ENCODE peak calls at places on chromosomes 1 and 21, in nine cellular contexts. T is uterus, G is BJ, H is A549, O is AG10803, L is left lung, R is body of pancreas, D is endothelial cell, F is GM23338. C is an unnamed sample.

GRCh38 chr1:112393634-112393976 is 2.4 kb upstream of the CTTNBP2NL start:
- DNase-seq in T (peak), G (no peak), H (no peak), O (peak), L (no peak), R (no peak), D (no peak), F (no peak), C (no peak)

GRCh38 chr1:12245116-12245515 is 15.3 kb downstream of the VPS13D start:
- DNase-seq in T (no peak), G (no peak), H (no peak), O (peak), L (no peak), R (no peak), D (no peak), F (no peak), C (no peak)

GRCh38 chr1:176752505-176752904 is 289.5 kb downstream of the PAPPA2 start:
- DNase-seq in T (no peak), G (no peak), H (no peak), O (no peak), L (no peak), R (no peak), D (no peak), F (no peak), C (no peak)

GRCh38 chr1:204213668-204214662 is at the start of gene GOLT1A:
- DNase-seq in T (peak), G (peak), H (peak), O (peak), L (peak), R (peak), D (peak), F (peak), C (peak)

GRCh38 chr1:58718435-58718834 is 18.6 kb upstream of the MYSM1 start:
- DNase-seq in T (no peak), G (no peak), H (no peak), O (no peak), L (no peak), R (no peak), D (peak), F (no peak), C (no peak)

GRCh38 chr1:224205438-224205840 is 22.4 kb downstream of the DEGS1 start:
- DNase-seq in T (no peak), G (no peak), H (no peak), O (peak), L (no peak), R (no peak), D (no peak), F (no peak), C (no peak)

GRCh38 chr1:34762474-34763141 is 3.1 kb downstream of the GJB4 start:
- DNase-seq in T (no peak), G (no peak), H (no peak), O (no peak), L (peak), R (no peak), D (no peak), F (no peak), C (no peak)

GRCh38 chr21:42453301-42454220 is 42.5 kb downstream of the RSPH1 start:
- DNase-seq in T (no peak), G (no peak), H (no peak), O (no peak), L (no peak), R (no peak), D (no peak), F (no peak), C (no peak)

GRCh38 chr21:43727571-43728466 is 8.9 kb downstream of the PDXK start:
- DNase-seq in T (peak), G (no peak), H (peak), O (peak), L (peak), R (peak), D (no peak), F (no peak), C (no peak)

GRCh38 chr1:46218443-46218842 is 15.3 kb downstream of the LURAP1 start:
- DNase-seq in T (no peak), G (no peak), H (no peak), O (no peak), L (no peak), R (no peak), D (no peak), F (no peak), C (no peak)

GRCh38 chr1:93707956-93708355 is 26.3 kb upstream of the BCAR3 start:
- DNase-seq in T (no peak), G (no peak), H (no peak), O (no peak), L (no peak), R (no peak), D (no peak), F (no peak), C (peak)

GRCh38 chr21:40587786-40588353 is 259.1 kb downstream of the DSCAM start:
- DNase-seq in T (no peak), G (no peak), H (no peak), O (no peak), L (no peak), R (no peak), D (no peak), F (no peak), C (no peak)

GRCh38 chr1:151106891-151107290 is 36.3 kb downstream of the GABPB2 start:
- DNase-seq in T (no peak), G (no peak), H (no peak), O (no peak), L (no peak), R (no peak), D (no peak), F (no peak), C (no peak)

DNA sequence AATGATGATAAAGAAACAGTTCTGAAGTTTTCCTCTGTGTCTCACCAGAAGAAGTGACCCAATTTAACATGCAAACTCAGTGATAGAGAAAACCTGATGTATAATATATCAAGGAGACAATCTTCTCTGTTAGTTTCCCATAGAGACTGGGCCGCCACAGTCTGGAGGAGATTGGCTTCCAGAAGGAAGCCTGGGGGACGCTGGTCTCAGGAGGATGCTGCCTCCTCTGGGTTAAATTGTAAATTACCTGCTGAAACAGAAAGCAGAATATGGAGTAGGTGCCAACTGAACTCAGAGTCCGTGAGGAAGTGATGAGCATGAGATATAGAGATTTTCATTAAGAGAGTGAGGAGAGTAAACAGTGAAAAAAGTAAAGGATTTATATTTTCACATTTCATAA is 15.8 kb downstream of the OR14I1 start:
- DNase-seq in T (no peak), G (no peak), H (no peak), O (no peak), L (no peak), R (peak), D (no peak), F (no peak), C (peak)
- TF ChIP-seq CTCF in T (no peak), G (no peak), H (peak), O (no peak), L (no peak), R (no peak), D (no peak), F (no peak), C (peak)

DNA sequence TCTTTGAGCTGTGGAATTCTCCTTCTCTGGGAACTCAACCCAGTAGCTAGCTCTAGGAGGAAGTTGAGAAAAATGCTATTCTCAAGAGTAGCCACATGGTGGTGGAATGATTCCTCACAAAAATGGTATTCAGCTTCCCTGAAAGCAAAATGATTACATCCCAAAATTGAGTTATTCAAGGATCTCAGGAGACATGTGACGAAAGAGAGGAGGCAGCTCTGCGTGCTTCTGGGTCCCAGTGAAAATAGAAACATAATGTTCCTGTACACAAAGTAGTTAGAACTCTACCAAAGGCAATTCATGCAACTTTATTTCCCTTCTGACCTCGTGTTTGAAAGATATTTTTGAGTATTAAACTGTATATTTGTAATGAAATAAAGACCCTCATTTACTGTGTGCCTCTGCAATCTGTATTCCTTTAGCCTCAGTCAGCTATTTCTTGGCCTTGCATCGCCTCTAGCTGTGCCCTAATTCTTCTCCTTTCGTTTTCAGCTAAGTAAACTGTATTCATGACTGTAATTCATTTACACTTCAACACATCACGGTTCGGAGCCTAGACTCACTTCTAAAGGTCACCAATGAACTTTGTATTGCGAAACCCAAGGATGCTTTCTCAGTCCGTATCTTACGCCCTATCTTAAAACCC is 167.3 kb downstream of the FASLG start:
- DNase-seq in T (peak), G (peak), H (peak), O (peak), L (no peak), R (no peak), D (no peak), F (peak), C (no peak)
- TF ChIP-seq CTCF in T (peak), G (peak), H (peak), O (peak), L (peak), R (no peak), D (peak), F (peak), C (peak)

GRCh38 chr1:165726169-165726568 is 27.8 kb upstream of the ALDH9A1 start:
- DNase-seq in T (no peak), G (no peak), H (no peak), O (no peak), L (no peak), R (no peak), D (no peak), F (no peak), C (no peak)

DNA sequence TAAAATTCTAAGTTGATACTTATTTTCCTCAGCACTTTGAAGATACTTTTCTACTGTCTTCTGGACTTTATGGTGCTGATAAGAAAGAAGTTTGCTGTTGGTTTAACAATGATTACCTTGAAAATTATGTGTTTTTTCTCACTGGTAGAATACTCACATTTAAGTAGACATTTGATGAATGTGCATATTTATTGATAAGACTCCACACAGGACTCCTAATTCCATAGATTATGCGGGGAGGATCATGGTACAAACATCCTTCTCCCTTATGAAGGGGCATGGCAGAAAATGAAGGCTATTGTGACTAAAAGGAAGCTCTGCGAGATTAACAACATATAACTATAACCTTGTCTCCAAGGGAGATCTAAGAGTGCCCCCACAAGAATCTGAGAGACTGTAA is 28.5 kb upstream of the ALDH9A1 start:
- DNase-seq in T (no peak), G (no peak), H (no peak), O (no peak), L (no peak), R (no peak), D (no peak), F (no peak), C (no peak)
- TF ChIP-seq CTCF in T (no peak), G (no peak), H (no peak), O (no peak), L (no peak), R (no peak), D (no peak), F (no peak), C (no peak)

DNA sequence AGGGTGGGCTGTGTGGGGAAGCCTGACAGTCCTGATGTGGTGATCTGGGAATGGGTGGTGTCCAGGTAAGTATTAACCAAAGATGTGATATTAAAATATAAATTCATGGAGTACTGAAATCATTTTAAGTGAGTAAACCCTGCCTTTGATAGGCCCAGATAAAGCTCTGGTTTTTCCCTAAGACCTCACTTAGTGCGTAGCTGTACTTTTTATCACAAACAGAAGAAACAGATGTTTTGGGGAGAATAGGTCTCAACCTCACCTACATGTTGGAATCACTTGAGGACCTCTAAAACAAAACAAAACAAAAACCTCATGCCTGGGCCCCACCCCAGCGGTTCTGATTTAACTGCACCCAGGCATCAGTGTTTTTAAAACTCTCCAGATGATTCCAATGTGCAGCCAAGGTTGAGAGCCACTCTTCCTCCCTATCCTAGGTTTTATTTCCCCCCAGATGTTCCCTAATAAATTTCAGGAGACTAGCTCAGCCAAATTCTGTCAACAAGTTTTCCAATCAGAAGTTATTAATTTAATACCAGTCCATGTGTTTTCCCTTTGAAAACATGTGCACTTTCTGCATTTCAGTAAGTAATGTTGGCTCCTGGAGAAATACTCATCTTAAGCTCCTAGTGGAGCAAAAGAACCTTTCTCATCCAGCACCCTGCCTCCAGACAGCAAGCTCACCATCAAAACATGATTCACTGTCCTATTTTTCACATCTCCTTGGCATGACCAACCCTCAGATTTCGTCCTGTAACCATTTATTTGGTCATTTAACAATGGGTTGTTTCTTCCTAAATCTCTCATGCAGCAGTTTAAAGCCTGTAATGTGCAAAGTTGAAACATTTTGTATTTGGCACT is 27.4 kb downstream of the LRRC8C start:
- DNase-seq in T (no peak), G (no peak), H (no peak), O (peak), L (no peak), R (no peak), D (no peak), F (no peak), C (no peak)
- TF ChIP-seq CTCF in T (no peak), G (no peak), H (no peak), O (no peak), L (no peak), R (no peak), D (no peak), F (no peak), C (no peak)

GRCh38 chr1:30777906-30778155 is 20.3 kb upstream of the LAPTM5 start:
- DNase-seq in T (no peak), G (no peak), H (peak), O (no peak), L (no peak), R (peak), D (no peak), F (no peak), C (no peak)
- TF ChIP-seq CTCF in T (no peak), G (peak), H (peak), O (peak), L (no peak), R (no peak), D (no peak), F (peak), C (no peak)

GRCh38 chr1:65141918-65142317 is 6.1 kb upstream of the AK4 start:
- DNase-seq in T (no peak), G (no peak), H (no peak), O (no peak), L (no peak), R (no peak), D (no peak), F (no peak), C (no peak)
- TF ChIP-seq CTCF in T (no peak), G (no peak), H (no peak), O (no peak), L (no peak), R (no peak), D (no peak), F (no peak), C (no peak)

GRCh38 chr1:66505671-66506392 is 28.1 kb upstream of the SGIP1 start:
- DNase-seq in T (no peak), G (no peak), H (no peak), O (peak), L (no peak), R (no peak), D (no peak), F (no peak), C (no peak)

GRCh38 chr1:66503841-66504470 is 30.0 kb upstream of the SGIP1 start:
- DNase-seq in T (peak), G (no peak), H (peak), O (peak), L (no peak), R (peak), D (peak), F (peak), C (peak)

GRCh38 chr1:66510407-66510806 is 23.5 kb upstream of the SGIP1 start:
- DNase-seq in T (no peak), G (no peak), H (no peak), O (no peak), L (no peak), R (no peak), D (no peak), F (no peak), C (no peak)

GRCh38 chr1:66506991-66507390 is 27.0 kb upstream of the SGIP1 start:
- DNase-seq in T (no peak), G (no peak), H (no peak), O (peak), L (no peak), R (no peak), D (no peak), F (no peak), C (no peak)

DNA sequence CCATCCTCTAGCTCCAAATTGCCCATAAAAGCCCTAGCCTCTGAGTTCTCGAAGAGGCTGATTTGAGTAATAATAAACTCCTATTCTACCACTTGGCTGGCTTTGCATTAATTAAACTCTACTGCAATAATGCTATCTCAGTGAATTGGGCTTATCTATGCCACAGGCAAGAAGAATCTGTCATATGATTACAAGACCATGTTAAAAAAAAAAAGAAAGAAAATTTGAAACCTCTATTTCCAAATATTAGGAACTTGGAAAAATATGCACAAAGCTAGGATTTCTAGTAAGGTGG is 27.6 kb upstream of the SGIP1 start:
- DNase-seq in T (no peak), G (no peak), H (no peak), O (no peak), L (no peak), R (no peak), D (no peak), F (no peak), C (no peak)
- TF ChIP-seq CTCF in T (no peak), G (no peak), H (no peak), O (no peak), L (no peak), R (no peak), D (no peak), F (no peak), C (no peak)

DNA sequence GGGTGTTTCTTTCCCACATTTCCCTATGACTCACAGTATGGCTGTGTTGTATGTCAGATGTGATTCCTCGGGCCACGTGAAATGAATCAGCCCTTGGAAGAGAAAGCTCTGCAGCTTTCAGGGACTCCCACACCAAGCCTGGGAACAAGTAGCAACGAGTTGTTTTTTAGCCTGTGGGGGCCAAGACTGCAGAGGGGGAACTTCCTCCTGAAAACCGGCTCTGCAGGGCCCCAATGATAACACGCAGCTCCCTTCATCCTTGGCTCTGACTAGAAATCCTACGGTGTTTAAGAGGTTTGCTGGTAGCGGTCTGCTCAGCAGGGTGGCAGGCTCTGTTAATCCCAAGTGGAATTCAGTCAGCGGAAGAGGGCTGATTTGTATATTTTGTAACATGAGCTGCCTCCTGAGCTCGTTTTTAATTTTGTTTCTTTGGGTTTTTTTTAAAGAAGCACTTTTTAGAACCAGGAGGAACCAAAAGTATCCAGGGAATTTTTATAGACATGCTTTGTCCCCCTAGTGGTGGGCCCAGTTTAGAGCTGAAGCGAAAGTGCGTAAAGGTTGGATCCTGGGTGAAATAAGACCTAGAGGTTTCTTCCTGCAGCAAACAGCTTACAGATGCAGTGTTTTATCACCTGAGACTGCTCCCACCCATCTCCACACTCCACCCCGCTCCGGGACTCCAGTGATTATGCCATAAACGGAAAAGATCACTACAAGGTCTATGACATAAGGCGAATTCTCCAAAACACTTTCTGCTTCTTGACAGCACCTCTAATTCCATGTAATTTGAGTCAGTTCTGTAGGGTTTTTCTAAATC is 48.8 kb downstream of the LAMC2 start:
- DNase-seq in T (peak), G (peak), H (peak), O (peak), L (peak), R (peak), D (peak), F (peak), C (no peak)
- TF ChIP-seq CTCF in T (peak), G (peak), H (peak), O (peak), L (peak), R (peak), D (peak), F (peak), C (peak)

DNA sequence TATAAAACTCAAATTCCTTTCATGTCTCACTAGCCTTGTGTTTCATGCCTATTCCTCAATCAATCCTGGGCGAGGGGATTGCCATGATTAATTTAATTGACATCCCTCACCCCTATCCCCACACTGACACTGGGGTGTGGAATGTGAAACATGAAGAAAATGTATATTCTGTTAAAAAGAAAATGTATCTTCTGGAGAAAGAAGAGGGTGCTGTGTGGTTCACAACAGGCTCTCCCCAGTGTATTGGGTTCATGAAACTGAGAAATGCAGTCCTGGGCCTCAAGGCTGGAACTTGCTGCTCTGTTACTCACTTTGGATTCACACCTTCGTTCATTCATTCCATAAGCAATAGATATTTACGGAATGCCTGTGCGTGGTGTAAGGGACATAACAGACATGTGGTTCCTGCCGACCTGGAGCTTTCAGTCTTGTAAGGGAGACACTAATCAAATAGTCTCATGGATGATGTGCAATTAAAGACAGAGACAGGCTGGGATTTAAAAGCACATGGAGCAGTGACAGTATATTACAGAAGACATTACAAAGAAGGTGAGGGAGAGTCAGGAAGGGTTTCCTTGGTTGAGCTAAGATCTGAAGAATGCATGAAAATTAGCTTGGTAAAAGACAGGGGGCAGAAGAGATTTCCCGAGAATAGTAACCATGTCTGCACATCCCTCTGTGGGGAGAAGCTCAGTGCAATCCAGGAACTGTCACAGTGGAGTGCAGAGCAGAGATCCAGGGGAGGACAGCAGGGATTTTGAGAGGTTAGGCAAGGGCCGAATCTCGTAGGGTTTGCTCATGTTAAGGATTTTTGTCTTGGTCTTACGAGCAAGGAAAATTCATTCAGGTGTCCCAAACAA is 32.2 kb downstream of the SERTAD4 start:
- DNase-seq in T (no peak), G (no peak), H (peak), O (peak), L (no peak), R (no peak), D (no peak), F (peak), C (no peak)
- TF ChIP-seq CTCF in T (no peak), G (peak), H (no peak), O (peak), L (no peak), R (no peak), D (peak), F (peak), C (no peak)

C was measured in GM10248.